ENCODE peak calls at places on chromosomes 2 and 18, in five cellular contexts. C is hepatic stellate cell, J is AG04450, O is activated T-cell treated with anti-CD3 and anti-CD28 coated beads for 48 hours, U is left colon. E is an unnamed sample.

GRCh38 chr2:165837122-165837521 is 43.1 kb upstream of the GALNT3 start:
- DNase-seq in C (peak; percentile 9), J (no peak), O (no peak), U (no peak), E (peak; percentile 10)

GRCh38 chr2:74503506-74504475 is 3.7 kb downstream of the PCGF1 start:
- DNase-seq in C (no peak), J (no peak), O (no peak), U (no peak), E (no peak)

GRCh38 chr18:49861659-49862058 is 48.3 kb upstream of the ACAA2 start:
- DNase-seq in C (no peak), J (no peak), O (no peak), U (no peak), E (no peak)

GRCh38 chr2:43294973-43295603 is 68.7 kb upstream of the ZFP36L2 start:
- DNase-seq in C (no peak), J (no peak), O (no peak), U (no peak), E (no peak)

GRCh38 chr2:2902551-2903216 is 474.9 kb downstream of the EIPR1 start:
- DNase-seq in C (no peak), J (no peak), O (no peak), U (no peak), E (no peak)

GRCh38 chr2:171161425-171162289 is 964 bp upstream of the TLK1 start:
- DNase-seq in C (no peak), J (no peak), O (no peak), U (no peak), E (no peak)

GRCh38 chr2:19119326-19120001 is 239.0 kb downstream of the OSR1 start:
- DNase-seq in C (no peak), J (no peak), O (no peak), U (no peak), E (no peak)

GRCh38 chr18:7830468-7830867 is 263.4 kb downstream of the PTPRM start:
- DNase-seq in C (no peak), J (no peak), O (no peak), U (no peak), E (peak; percentile 13)

GRCh38 chr18:55422456-55423185 is 165.4 kb downstream of the TCF4 start:
- DNase-seq in C (peak; percentile 56), J (no peak), O (no peak), U (peak; percentile 40), E (no peak)

GRCh38 chr2:36737131-36737750 is 40.7 kb downstream of the VIT start:
- DNase-seq in C (no peak), J (no peak), O (no peak), U (no peak), E (no peak)

GRCh38 chr18:45437399-45437798 is 177.9 kb upstream of the SLC14A2 start:
- DNase-seq in C (no peak), J (no peak), O (no peak), U (no peak), E (no peak)

GRCh38 chr18:28826062-28826565 is 649.2 kb upstream of the CDH2 start:
- DNase-seq in C (no peak), J (no peak), O (no peak), U (no peak), E (no peak)

GRCh38 chr2:102258386-102259074 is 52.8 kb upstream of the IL1RL1 start:
- DNase-seq in C (peak; percentile 82), J (peak; percentile 80), O (no peak), U (no peak), E (peak; percentile 40)

GRCh38 chr2:92072461-92073035 is 2798.7 kb upstream of the TEKT4 start:
- DNase-seq in C (no peak), J (no peak), O (no peak), U (no peak), E (no peak)

GRCh38 chr2:62293490-62294212 is 97.7 kb downstream of the B3GNT2 start:
- DNase-seq in C (no peak), J (no peak), O (no peak), U (peak; percentile 91), E (no peak)

GRCh38 chr2:132804045-132804444 is 134.0 kb upstream of the LYPD1 start:
- DNase-seq in C (peak; percentile 19), J (peak; percentile 26), O (no peak), U (no peak), E (peak; percentile 9)

GRCh38 chr2:175180701-175181103 is 808 bp downstream of the ATP5MC3 start:
- DNase-seq in C (peak; percentile 35), J (no peak), O (peak; percentile 47), U (peak; percentile 59), E (no peak)

GRCh38 chr2:240086563-240086962 is 33.2 kb upstream of the OR6B3 start:
- DNase-seq in C (no peak), J (no peak), O (no peak), U (no peak), E (no peak)

GRCh38 chr2:60554649-60555065 is 1.2 kb upstream of the BCL11A start:
- DNase-seq in C (peak; percentile 18), J (no peak), O (no peak), U (no peak), E (no peak)

GRCh38 chr2:239518286-239519080 is 117.7 kb upstream of the HDAC4 start:
- DNase-seq in C (no peak), J (no peak), O (no peak), U (no peak), E (no peak)